ENCODE peak calls at places on chromosomes 7 and 10, in ten cellular contexts. B is GM23248; J is mesendoderm; Y is CD4-positive, alpha-beta T cell; Z is prostate gland; L is CD8-positive, alpha-beta T cell; A is tibial artery; I is left lung; H is epithelial cell of prostate; C is A673. N is an unnamed sample.

GRCh38 chr10:97633921-97634320 is 621 bp upstream of the MORN4 start:
- DNase-seq in B (peak; percentile 52), J (peak; percentile 59), Y (no peak), Z (no peak), L (no peak), A (no peak), I (no peak), H (no peak), C (peak; percentile 43), N (no peak)

GRCh38 chr10:71028066-71028465 is 139.7 kb upstream of the PCBD1 start:
- DNase-seq in B (no peak), J (no peak), Y (no peak), Z (no peak), L (no peak), A (no peak), I (no peak), H (no peak), C (no peak), N (no peak)

GRCh38 chr10:107553470-107553869 is 389.0 kb upstream of the SORCS1 start:
- DNase-seq in B (peak; percentile 72), J (no peak), Y (no peak), Z (no peak), L (no peak), A (no peak), I (no peak), H (no peak), C (no peak), N (no peak)

GRCh38 chr10:57815926-57816325 is 451.8 kb downstream of the IPMK start:
- DNase-seq in B (no peak), J (no peak), Y (no peak), Z (no peak), L (no peak), A (no peak), I (no peak), H (no peak), C (no peak), N (no peak)

GRCh38 chr7:19530261-19530660 is 178.6 kb downstream of the POLR1F start:
- DNase-seq in B (no peak), J (no peak), Y (no peak), Z (no peak), L (no peak), A (no peak), I (no peak), H (no peak), C (no peak), N (no peak)

GRCh38 chr7:25359471-25360059 is 131.3 kb upstream of the NPVF start:
- DNase-seq in B (peak; percentile 5), J (peak; percentile 37), Y (no peak), Z (no peak), L (no peak), A (no peak), I (no peak), H (no peak), C (no peak), N (no peak)

GRCh38 chr10:131744356-131744755 is 156.5 kb upstream of the PPP2R2D start:
- DNase-seq in B (no peak), J (no peak), Y (no peak), Z (no peak), L (no peak), A (peak; percentile 37), I (no peak), H (no peak), C (no peak), N (no peak)

GRCh38 chr10:100887761-100888296 is 24.9 kb upstream of the SLF2 start:
- DNase-seq in B (no peak), J (no peak), Y (no peak), Z (no peak), L (no peak), A (no peak), I (no peak), H (no peak), C (no peak), N (no peak)

GRCh38 chr7:74579800-74580685 is 77.5 kb upstream of the GTF2I start:
- DNase-seq in B (peak; percentile 68), J (peak; percentile 40), Y (no peak), Z (no peak), L (no peak), A (peak; percentile 89), I (no peak), H (no peak), C (no peak), N (no peak)

GRCh38 chr7:116340201-116340847 is 130.0 kb downstream of the TES start:
- DNase-seq in B (no peak), J (no peak), Y (no peak), Z (no peak), L (no peak), A (no peak), I (no peak), H (no peak), C (peak; percentile 59), N (no peak)

GRCh38 chr10:79058899-79059771 is 9.6 kb upstream of the ZMIZ1 start:
- DNase-seq in B (no peak), J (peak; percentile 71), Y (no peak), Z (no peak), L (no peak), A (peak; percentile 43), I (peak; percentile 43), H (no peak), C (no peak), N (no peak)

GRCh38 chr7:2149672-2150444 is 82.9 kb downstream of the MAD1L1 start:
- DNase-seq in B (no peak), J (no peak), Y (no peak), Z (no peak), L (no peak), A (no peak), I (peak; percentile 47), H (no peak), C (no peak), N (no peak)

GRCh38 chr10:44993922-44994751 is 6.6 kb upstream of the ZNF22 start:
- DNase-seq in B (peak; percentile 48), J (no peak), Y (no peak), Z (no peak), L (no peak), A (no peak), I (no peak), H (no peak), C (no peak), N (no peak)
- H3K27ac ChIP-seq in B (peak overlapping the region; percentile 35), J (no peak overlapping the region), Y (no peak overlapping the region), Z (no peak overlapping the region), L (no peak overlapping the region), A (peak overlapping the region; percentile 91), I (no peak overlapping the region), H (no peak overlapping the region), C (no peak overlapping the region), N (peak overlapping the region; percentile 26)

GRCh38 chr10:94591461-94592205 is 46.0 kb downstream of the HELLS start:
- DNase-seq in B (no peak), J (no peak), Y (no peak), Z (no peak), L (no peak), A (no peak), I (no peak), H (no peak), C (no peak), N (no peak)
- H3K27ac ChIP-seq in B (no peak overlapping the region), J (no peak overlapping the region), Y (no peak overlapping the region), Z (no peak overlapping the region), L (no peak overlapping the region), A (no peak overlapping the region), I (no peak overlapping the region), H (no peak overlapping the region), C (no peak overlapping the region), N (no peak overlapping the region)

GRCh38 chr7:150503155-150503554 is 11.5 kb upstream of the GIMAP7 start:
- DNase-seq in B (no peak), J (no peak), Y (no peak), Z (no peak), L (no peak), A (no peak), I (no peak), H (no peak), C (no peak), N (no peak)
- H3K27ac ChIP-seq in B (no peak overlapping the region), J (no peak overlapping the region), Y (peak overlapping the region; percentile 66), Z (no peak overlapping the region), L (peak overlapping the region; percentile 22), A (no peak overlapping the region), I (no peak overlapping the region), H (no peak overlapping the region), C (no peak overlapping the region), N (no peak overlapping the region)

GRCh38 chr10:30775779-30776591 is 146.4 kb upstream of the LYZL2 start:
- DNase-seq in B (peak; percentile 89), J (no peak), Y (no peak), Z (no peak), L (no peak), A (no peak), I (no peak), H (no peak), C (no peak), N (no peak)
- H3K27ac ChIP-seq in B (no peak overlapping the region), J (no peak overlapping the region), Y (no peak overlapping the region), Z (no peak overlapping the region), L (no peak overlapping the region), A (no peak overlapping the region), I (no peak overlapping the region), H (no peak overlapping the region), C (no peak overlapping the region), N (no peak overlapping the region)

N was measured in substantia nigra.